ENCODE peak calls at places on chromosomes 2 and 18, in six cellular contexts. F, W, Y, X, D and P are unnamed samples.

GRCh38 chr2:46909771-46910419 is 5.7 kb downstream of the MCFD2 start:
- DNase-seq in F (peak), X (no peak), W (no peak), Y (peak), D (no peak), P (no peak)

GRCh38 chr2:26008851-26009566 is 24.9 kb upstream of the RAB10 start:
- DNase-seq in D (peak), X (peak), Y (peak), W (no peak), F (peak), P (no peak)

GRCh38 chr2:237689569-237690131 is 62.3 kb downstream of the LRRFIP1 start:
- DNase-seq in W (no peak), X (no peak), D (peak), Y (peak), F (no peak), P (peak)

GRCh38 chr2:130371723-130372054 is 15.8 kb downstream of the PTPN18 start:
- DNase-seq in D (peak), X (no peak), Y (no peak), W (no peak), F (no peak), P (no peak)

GRCh38 chr2:187916799-187917198 is 362.6 kb upstream of the TFPI start:
- DNase-seq in Y (no peak), X (no peak), F (no peak), W (no peak), D (no peak), P (no peak)

GRCh38 chr2:72156872-72157271 is 9.2 kb upstream of the CYP26B1 start:
- DNase-seq in F (no peak), W (no peak), D (no peak), Y (no peak), X (no peak), P (no peak)

GRCh38 chr2:8524823-8525222 is 157.0 kb upstream of the ID2 start:
- DNase-seq in F (no peak), Y (no peak), X (no peak), D (peak), W (no peak), P (no peak)

GRCh38 chr2:171726841-171727460 is 39.7 kb downstream of the DYNC1I2 start:
- DNase-seq in D (no peak), W (no peak), F (no peak), Y (no peak), X (no peak), P (no peak)

GRCh38 chr2:72669121-72669520 is 156.7 kb downstream of the EXOC6B start:
- DNase-seq in D (no peak), F (peak), Y (no peak), W (no peak), X (no peak), P (no peak)

GRCh38 chr2:72115361-72116080 is 32.1 kb downstream of the CYP26B1 start:
- DNase-seq in F (peak), X (no peak), Y (no peak), W (no peak), D (peak), P (no peak)

GRCh38 chr2:231926761-231927565 is 767 bp upstream of the NPPC start:
- DNase-seq in D (peak), X (no peak), W (peak), F (no peak), Y (no peak), P (no peak)

GRCh38 chr2:146661494-146662096 is 1183.2 kb upstream of the ACVR2A start:
- DNase-seq in W (peak), Y (no peak), X (no peak), D (no peak), F (peak), P (peak)

GRCh38 chr2:16546128-16546754 is 119.4 kb downstream of the CYRIA start:
- DNase-seq in W (peak), F (peak), Y (no peak), X (peak), D (peak), P (peak)

GRCh38 chr18:45378933-45379332 is 236.3 kb upstream of the SLC14A2 start:
- DNase-seq in X (no peak), W (no peak), Y (no peak), D (no peak), F (no peak), P (no peak)

GRCh38 chr18:48374423-48375149 is 34.6 kb downstream of the ZBTB7C start:
- DNase-seq in X (no peak), Y (no peak), F (peak), D (no peak), W (no peak), P (no peak)

GRCh38 chr2:25618676-25619075 is 54.7 kb downstream of the DTNB start:
- DNase-seq in Y (no peak), D (no peak), X (no peak), F (peak), W (no peak), P (no peak)

GRCh38 chr2:83951378-83951947 is 507.6 kb downstream of the SUCLG1 start:
- DNase-seq in F (no peak), Y (no peak), W (no peak), X (no peak), D (no peak), P (no peak)

GRCh38 chr18:48782381-48782841 is 168.4 kb downstream of the SMAD7 start:
- DNase-seq in F (peak), D (peak), Y (peak), W (no peak), X (no peak), P (no peak)

GRCh38 chr2:238176565-238176964 is 17.8 kb downstream of the ERFE start:
- DNase-seq in Y (no peak), D (no peak), X (no peak), F (peak), W (no peak), P (no peak)

GRCh38 chr2:215598376-215598975 is 162.6 kb upstream of the FN1 start:
- DNase-seq in Y (no peak), W (no peak), F (peak), D (no peak), X (no peak), P (no peak)

GRCh38 chr2:156892449-156893335 is 364.8 kb upstream of the GALNT5 start:
- DNase-seq in D (no peak), Y (no peak), X (peak), W (peak), F (peak), P (peak)

GRCh38 chr2:237742191-237742590 is 56.4 kb upstream of the RBM44 start:
- DNase-seq in W (no peak), Y (no peak), F (no peak), X (no peak), D (no peak), P (no peak)

GRCh38 chr2:228242591-228242990 is 61.1 kb upstream of the SPHKAP start:
- DNase-seq in F (no peak), D (no peak), X (no peak), W (no peak), Y (no peak), P (peak)

GRCh38 chr18:50649821-50650220 is 89.9 kb downstream of the MAPK4 start:
- DNase-seq in X (peak), F (peak), D (peak), W (no peak), Y (peak), P (no peak)

GRCh38 chr2:205539603-205540002 is 142.7 kb upstream of the NRP2 start:
- DNase-seq in X (no peak), D (no peak), W (no peak), Y (no peak), F (no peak), P (peak)

GRCh38 chr18:49901862-49902340 is 88.6 kb upstream of the ACAA2 start:
- DNase-seq in F (no peak), D (no peak), X (no peak), Y (no peak), W (no peak), P (no peak)

GRCh38 chr2:19508-19907 is 26.8 kb downstream of the FAM110C start:
- DNase-seq in W (no peak), F (no peak), X (no peak), D (no peak), Y (no peak), P (no peak)

GRCh38 chr2:102143450-102143985 is 972 bp downstream of the IL1R1 start:
- DNase-seq in F (peak), D (peak), Y (no peak), X (no peak), W (no peak), P (no peak)
- H3K4me3 ChIP-seq in F (peak), D (peak), Y (peak), X (peak), W (no peak), P (no peak)

GRCh38 chr18:27175914-27176313 is 9.2 kb downstream of the CHST9 start:
- DNase-seq in X (no peak), Y (no peak), F (no peak), W (no peak), D (no peak), P (no peak)
- H3K4me3 ChIP-seq in X (no peak), Y (no peak), F (no peak), W (no peak), D (no peak), P (no peak)

GRCh38 chr2:37378411-37378810 is 34.0 kb downstream of the QPCT start:
- DNase-seq in X (peak), F (peak), W (no peak), Y (no peak), D (no peak), P (no peak)

GRCh38 chr2:37375721-37376399 is 31.4 kb downstream of the QPCT start:
- DNase-seq in Y (no peak), D (no peak), F (no peak), W (no peak), X (no peak), P (no peak)

GRCh38 chr2:37377187-37377532 is 32.7 kb downstream of the QPCT start:
- DNase-seq in X (peak), Y (no peak), W (no peak), F (peak), D (no peak), P (no peak)

GRCh38 chr2:37379881-37380296 is 35.5 kb downstream of the QPCT start:
- DNase-seq in W (no peak), F (no peak), Y (no peak), X (no peak), D (no peak), P (no peak)

DNA sequence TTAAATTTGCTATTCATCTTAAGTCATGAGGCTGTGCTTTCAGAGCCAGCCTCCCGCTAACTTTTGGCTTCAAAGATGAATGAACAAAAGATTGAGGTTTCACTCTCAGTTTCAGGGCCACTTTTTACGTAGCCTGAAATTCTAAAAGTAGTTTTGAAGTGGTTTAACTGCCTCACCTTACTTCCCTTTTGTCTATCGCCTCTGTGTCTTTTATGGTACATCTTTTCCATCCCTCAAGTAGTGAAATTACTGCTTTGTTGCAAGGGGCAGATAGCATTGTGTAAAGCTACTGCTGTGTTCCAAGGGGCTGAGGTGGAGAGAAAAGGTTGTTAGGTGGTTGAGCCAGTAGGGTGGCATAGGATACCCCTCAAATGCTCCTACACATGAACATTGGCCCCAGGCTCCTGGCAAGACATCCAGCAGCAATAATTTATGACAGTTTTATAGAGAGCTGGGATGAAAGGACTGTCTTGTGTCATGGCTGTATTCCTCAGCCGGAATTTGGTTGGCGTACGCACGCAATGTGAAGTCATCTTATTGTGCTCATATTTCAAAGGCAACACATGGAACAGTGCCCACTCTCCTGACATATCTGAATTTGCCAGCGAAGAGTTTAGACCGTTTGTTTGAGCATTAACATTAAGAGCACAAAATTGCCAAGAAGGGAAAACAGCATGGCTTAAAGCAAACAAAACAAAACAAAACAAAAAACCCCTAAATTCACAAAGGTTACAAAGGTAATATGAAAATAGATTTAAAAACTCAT is 32.2 kb downstream of the QPCT start:
- DNase-seq in F (peak), D (peak), W (no peak), X (peak), Y (peak), P (peak)
- H3K4me3 ChIP-seq in F (peak), D (no peak), W (no peak), X (peak), Y (peak), P (no peak)

DNA sequence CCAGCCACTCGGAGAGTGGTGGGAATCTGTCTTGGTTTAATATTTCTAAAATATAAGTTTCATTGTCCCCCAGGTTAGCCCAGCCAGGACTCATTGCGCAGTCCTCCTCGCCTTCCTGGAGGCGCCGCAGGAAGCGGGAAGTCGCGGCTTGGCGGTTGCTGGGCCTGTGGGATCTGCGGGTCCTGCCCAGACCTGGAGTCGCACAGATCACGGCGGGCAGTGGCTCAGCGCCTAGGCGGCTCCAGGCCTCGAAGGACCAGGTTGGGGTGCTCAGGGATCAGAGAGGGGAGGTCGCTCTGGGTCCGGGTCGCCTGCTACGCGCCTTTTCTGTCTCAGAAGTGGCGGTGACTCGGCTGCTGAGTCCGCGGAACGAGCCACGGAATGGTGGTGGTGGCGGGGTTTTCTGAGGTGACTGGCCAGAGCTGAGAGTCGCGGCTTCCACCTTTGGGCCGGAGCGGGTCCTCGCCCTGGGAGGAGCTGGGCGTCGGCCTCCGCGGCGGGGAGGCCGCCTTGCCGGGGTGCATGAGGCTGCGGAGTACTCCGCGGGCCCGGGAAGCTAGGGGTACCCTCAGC is 2.7 kb downstream of the HOXD3 start:
- DNase-seq in X (no peak), F (no peak), W (no peak), D (no peak), Y (no peak), P (no peak)
- H3K4me3 ChIP-seq in X (peak), F (no peak), W (peak), D (peak), Y (peak), P (no peak)

GRCh38 chr2:181607629-181608627 is 49.0 kb downstream of the CERKL start:
- DNase-seq in Y (no peak), W (no peak), X (no peak), F (no peak), D (no peak), P (peak)

GRCh38 chr2:181605889-181606837 is 50.7 kb downstream of the CERKL start:
- DNase-seq in W (no peak), X (no peak), Y (no peak), F (no peak), D (no peak), P (no peak)

GRCh38 chr2:181596556-181596955 is 60.3 kb downstream of the CERKL start:
- DNase-seq in X (no peak), W (no peak), D (no peak), Y (no peak), F (no peak), P (no peak)

DNA sequence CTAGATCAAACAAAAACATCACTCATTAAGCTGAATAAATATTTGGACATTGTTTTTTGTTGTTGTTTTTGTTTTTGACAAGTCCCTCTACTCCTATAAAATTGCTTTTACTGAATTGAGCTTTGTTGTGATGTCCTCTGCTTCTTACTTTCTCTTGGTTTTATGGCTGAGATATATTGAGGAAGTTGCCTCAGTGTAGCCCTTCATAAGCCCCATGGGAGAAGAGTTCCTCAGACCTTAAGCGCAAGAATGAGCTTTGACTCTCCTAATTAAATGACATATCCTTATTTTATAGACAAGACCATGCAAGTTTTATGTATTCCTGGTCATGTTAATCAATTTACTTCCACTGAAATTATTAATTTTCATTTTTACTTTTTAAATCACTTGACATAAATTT is 54.9 kb downstream of the CERKL start:
- DNase-seq in Y (no peak), W (no peak), F (no peak), X (no peak), D (no peak), P (no peak)
- H3K4me3 ChIP-seq in Y (no peak), W (no peak), F (no peak), X (no peak), D (no peak), P (no peak)

GRCh38 chr2:64924178-64924934 is 64.8 kb upstream of the SLC1A4 start:
- DNase-seq in D (no peak), W (no peak), F (no peak), Y (no peak), X (no peak), P (no peak)

GRCh38 chr2:64918220-64918886 is 70.8 kb upstream of the SLC1A4 start:
- DNase-seq in D (no peak), Y (no peak), W (no peak), X (no peak), F (no peak), P (no peak)

GRCh38 chr2:64919261-64919660 is 69.9 kb upstream of the SLC1A4 start:
- DNase-seq in F (no peak), Y (no peak), D (no peak), X (no peak), W (no peak), P (peak)

GRCh38 chr2:64922482-64923384 is 66.5 kb upstream of the SLC1A4 start:
- DNase-seq in W (no peak), F (no peak), D (no peak), X (no peak), Y (no peak), P (no peak)

DNA sequence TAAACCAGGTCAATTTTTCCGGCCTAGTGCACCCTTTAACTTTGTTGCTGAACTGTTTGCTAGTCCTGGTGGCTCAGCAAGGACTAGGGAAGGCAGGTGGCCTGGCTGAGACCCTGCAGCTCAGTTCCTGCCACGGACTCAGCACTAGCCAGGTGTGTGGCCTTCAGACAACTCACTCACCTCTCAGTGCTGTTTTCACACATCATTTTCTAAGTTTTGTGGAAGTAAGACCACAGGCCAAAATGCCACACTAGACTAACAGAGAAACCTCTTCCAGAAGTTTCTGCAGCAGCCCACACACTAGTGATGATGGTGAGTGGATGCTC is 65.9 kb upstream of the SLC1A4 start:
- DNase-seq in F (no peak), W (no peak), X (no peak), D (no peak), Y (no peak), P (no peak)
- H3K4me3 ChIP-seq in F (no peak), W (no peak), X (no peak), D (no peak), Y (no peak), P (no peak)

DNA sequence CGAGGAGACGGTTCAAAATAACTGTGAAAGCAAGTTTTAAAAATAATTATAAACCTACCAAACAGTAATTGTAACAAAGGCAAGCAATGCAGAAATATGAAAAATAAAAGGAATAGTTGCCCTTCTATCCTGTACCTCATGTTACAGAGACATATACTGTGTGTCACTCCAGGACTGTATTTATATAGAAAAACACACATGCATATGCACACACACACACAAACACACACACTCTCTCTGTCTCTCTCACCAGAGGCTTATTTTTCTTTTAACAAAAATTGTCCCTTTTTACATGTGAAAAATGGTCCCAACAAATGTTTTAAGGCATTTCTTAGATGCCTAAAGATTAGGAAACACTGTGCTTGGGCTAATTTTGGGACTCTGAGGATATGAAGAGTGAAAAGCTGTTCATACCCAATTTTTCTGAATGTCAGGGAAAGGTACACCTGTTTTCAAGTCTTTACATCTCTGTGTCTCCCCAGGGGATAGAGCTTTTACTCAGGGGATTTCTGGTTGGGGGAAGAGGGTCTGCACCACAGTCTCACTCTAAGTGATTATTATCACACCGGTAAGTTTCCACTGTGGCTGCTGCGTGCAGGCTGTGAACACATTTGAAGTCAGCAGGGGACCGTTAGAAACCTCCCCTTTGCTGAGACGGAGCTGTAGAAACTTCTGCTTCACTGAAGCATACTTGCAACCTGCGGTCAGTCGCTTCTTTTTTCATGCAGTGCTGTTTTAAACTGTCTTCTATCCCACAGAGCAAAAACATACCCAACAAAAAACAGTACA is 51.4 kb upstream of the SPAG16 start:
- DNase-seq in W (peak), D (no peak), X (no peak), Y (no peak), F (no peak), P (peak)
- H3K4me3 ChIP-seq in W (no peak), D (no peak), X (no peak), Y (no peak), F (no peak), P (peak)